ENCODE peak calls at places on chromosomes 2 and 18, in eight cellular contexts. M is osteocyte, O is MM.1S, E is IMR-90, B is fibroblast of mammary gland, Y is GM13977, K is GM23338, L is A549. A is an unnamed sample.

GRCh38 chr2:231781798-231782726 is 980 bp upstream of the PDE6D start:
- DNase-seq in M (no peak), O (peak; percentile 37), E (peak; percentile 42), B (peak; percentile 57), Y (no peak), K (peak; percentile 29), L (peak; percentile 50), A (peak; percentile 46)

GRCh38 chr2:20931346-20931745 is 108.4 kb upstream of the LDAH start:
- DNase-seq in M (no peak), O (no peak), E (no peak), B (no peak), Y (no peak), K (no peak), L (no peak), A (no peak)

GRCh38 chr18:48841381-48842258 is 109.1 kb downstream of the SMAD7 start:
- DNase-seq in M (no peak), O (no peak), E (peak; percentile 57), B (peak; percentile 73), Y (no peak), K (no peak), L (no peak), A (no peak)

GRCh38 chr2:241858206-241859016 is at the start of gene PDCD1:
- DNase-seq in M (no peak), O (peak; percentile 79), E (no peak), B (no peak), Y (peak; percentile 84), K (peak; percentile 66), L (no peak), A (peak; percentile 89)

GRCh38 chr2:54500404-54501147 is 44.4 kb downstream of the SPTBN1 start:
- DNase-seq in M (no peak), O (no peak), E (no peak), B (no peak), Y (no peak), K (no peak), L (no peak), A (no peak)

GRCh38 chr2:193556766-193557470 is 1362.2 kb upstream of the TMEFF2 start:
- DNase-seq in M (no peak), O (no peak), E (no peak), B (peak; percentile 28), Y (no peak), K (no peak), L (no peak), A (no peak)

GRCh38 chr2:158953926-158954763 is 14.3 kb upstream of the TANC1 start:
- DNase-seq in M (peak; percentile 93), O (peak; percentile 87), E (peak; percentile 89), B (peak; percentile 95), Y (no peak), K (no peak), L (peak; percentile 87), A (no peak)

GRCh38 chr2:240915526-240916335 is 9.6 kb downstream of the CROCC2 start:
- DNase-seq in M (no peak), O (no peak), E (no peak), B (no peak), Y (no peak), K (peak; percentile 41), L (no peak), A (no peak)

GRCh38 chr2:3377279-3377611 is 373 bp downstream of the EIPR1 start:
- DNase-seq in M (no peak), O (peak; percentile 11), E (peak; percentile 41), B (peak; percentile 58), Y (peak; percentile 68), K (peak; percentile 44), L (peak; percentile 70), A (peak; percentile 72)

GRCh38 chr2:133599211-133599610 is 30.9 kb upstream of the NCKAP5 start:
- DNase-seq in M (no peak), O (no peak), E (no peak), B (no peak), Y (no peak), K (no peak), L (no peak), A (no peak)

GRCh38 chr2:10709290-10709939 is 12.0 kb upstream of the ATP6V1C2 start:
- DNase-seq in M (no peak), O (no peak), E (no peak), B (no peak), Y (no peak), K (peak; percentile 84), L (peak; percentile 60), A (no peak)

GRCh38 chr2:21821697-21822227 is 698.0 kb downstream of the TDRD15 start:
- DNase-seq in M (no peak), O (no peak), E (peak; percentile 52), B (peak; percentile 13), Y (no peak), K (peak; percentile 14), L (no peak), A (no peak)

GRCh38 chr2:101987832-101988231 is 3.9 kb upstream of the IL1R2 start:
- DNase-seq in M (no peak), O (no peak), E (no peak), B (no peak), Y (no peak), K (no peak), L (no peak), A (no peak)

GRCh38 chr2:238114851-238115660 is 14.9 kb downstream of the ESPNL start:
- DNase-seq in M (no peak), O (no peak), E (no peak), B (no peak), Y (no peak), K (no peak), L (no peak), A (no peak)

GRCh38 chr2:204972606-204973336 is 427.5 kb downstream of the PARD3B start:
- DNase-seq in M (no peak), O (no peak), E (peak; percentile 12), B (no peak), Y (no peak), K (no peak), L (no peak), A (no peak)

GRCh38 chr2:88191722-88192042 is 21.5 kb downstream of the THNSL2 start:
- DNase-seq in M (no peak), O (no peak), E (no peak), B (no peak), Y (no peak), K (no peak), L (no peak), A (no peak)
- TF ChIP-seq CTCF in M (no peak), O (no peak), E (no peak), B (no peak), Y (no peak), K (no peak), L (no peak), A (no peak)

DNA sequence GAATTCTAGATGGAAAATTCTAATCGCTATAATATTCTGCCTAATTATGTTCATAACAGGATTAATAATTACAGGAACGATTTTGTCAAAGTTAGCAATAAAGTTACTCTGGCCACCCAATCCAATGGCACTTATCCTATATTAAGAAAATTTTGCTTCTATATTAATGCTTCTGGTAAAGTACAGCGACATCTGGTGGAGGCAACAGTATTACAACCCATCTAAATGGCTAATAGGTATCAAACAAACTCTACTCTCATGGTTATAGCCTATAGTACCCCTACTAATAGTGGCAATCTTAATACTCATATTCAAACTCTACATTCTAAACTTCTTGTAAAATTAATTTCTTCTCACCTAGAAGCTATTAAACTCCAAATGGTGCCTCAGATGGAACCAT is 1084.7 kb upstream of the LRRTM1 start:
- DNase-seq in M (no peak), O (no peak), E (no peak), B (peak; percentile 0), Y (no peak), K (no peak), L (peak; percentile 19), A (no peak)
- TF ChIP-seq CTCF in M (no peak), O (peak; percentile 39), E (no peak), B (peak; percentile 9), Y (peak; percentile 43), K (peak; percentile 65), L (no peak), A (no peak)

GRCh38 chr2:164840458-164840929 is 1.1 kb downstream of the COBLL1 start:
- DNase-seq in M (no peak), O (peak; percentile 68), E (no peak), B (no peak), Y (no peak), K (peak; percentile 45), L (no peak), A (no peak)

GRCh38 chr2:164840930-164841718 is 499 bp downstream of the COBLL1 start:
- DNase-seq in M (peak; percentile 90), O (peak; percentile 88), E (peak; percentile 32), B (peak; percentile 27), Y (peak; percentile 64), K (peak; percentile 85), L (peak; percentile 79), A (peak; percentile 59)

GRCh38 chr2:164841719-164842623 is at the start of gene COBLL1:
- DNase-seq in M (peak; percentile 88), O (peak; percentile 81), E (peak; percentile 41), B (peak; percentile 45), Y (peak; percentile 62), K (peak; percentile 95), L (peak; percentile 77), A (peak; percentile 57)

GRCh38 chr2:164842624-164842966 is 972 bp upstream of the COBLL1 start:
- DNase-seq in M (no peak), O (no peak), E (no peak), B (no peak), Y (no peak), K (no peak), L (no peak), A (no peak)

GRCh38 chr2:164843346-164843841 is 1.8 kb upstream of the COBLL1 start:
- DNase-seq in M (no peak), O (no peak), E (no peak), B (peak; percentile 12), Y (no peak), K (no peak), L (no peak), A (no peak)
- TF ChIP-seq CTCF in M (no peak), O (no peak), E (no peak), B (no peak), Y (no peak), K (no peak), L (no peak), A (no peak)

GRCh38 chr2:64913357-64913869 is 75.8 kb upstream of the SLC1A4 start:
- DNase-seq in M (no peak), O (peak; percentile 76), E (no peak), B (no peak), Y (no peak), K (peak; percentile 74), L (peak; percentile 35), A (no peak)
- TF ChIP-seq CTCF in M (peak; percentile 26), O (peak; percentile 79), E (no peak), B (no peak), Y (peak; percentile 58), K (peak; percentile 63), L (peak; percentile 28), A (peak; percentile 15)

GRCh38 chr2:195732569-195732968 is 75.5 kb downstream of the SLC39A10 start:
- DNase-seq in M (no peak), O (no peak), E (peak; percentile 10), B (no peak), Y (no peak), K (no peak), L (no peak), A (no peak)
- TF ChIP-seq CTCF in M (no peak), O (no peak), E (no peak), B (no peak), Y (no peak), K (no peak), L (no peak), A (no peak)

DNA sequence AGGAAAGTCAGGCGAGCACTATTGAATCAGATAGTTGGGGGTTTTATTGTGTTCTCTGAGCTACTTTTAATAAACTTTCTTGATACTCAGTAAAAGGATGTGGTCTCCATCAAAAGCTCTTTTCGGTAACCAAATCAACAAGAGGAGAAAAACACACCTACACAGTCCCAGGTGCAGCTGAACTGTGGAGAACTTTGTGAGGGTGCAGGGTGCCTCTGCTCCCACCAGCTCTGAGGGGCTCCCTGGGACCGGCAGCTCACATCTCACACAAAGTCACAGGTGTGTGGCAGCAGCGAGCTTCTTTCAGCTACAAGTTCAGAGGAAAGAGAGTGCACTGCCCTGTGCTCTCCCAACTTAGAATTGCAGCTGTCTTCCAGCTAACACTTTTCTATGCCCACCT is 650.4 kb downstream of the RNF144A start:
- DNase-seq in M (no peak), O (peak; percentile 48), E (no peak), B (no peak), Y (no peak), K (peak; percentile 19), L (no peak), A (peak; percentile 16)
- TF ChIP-seq CTCF in M (no peak), O (no peak), E (no peak), B (no peak), Y (peak; percentile 25), K (no peak), L (no peak), A (no peak)